ENCODE peak calls at places on chromosomes 11 and 22, in four cellular contexts. R is neuronal stem cell; V is activated naive CD4-positive, alpha-beta T cell treated with anti-CD3 and anti-CD28 coated beads, Interleukin-2, amount 10 ng/mL, durations not matched to agents 7 days and 5 days; Q is dermis blood vessel endothelial cell. K is an unnamed sample.

GRCh38 chr11:2827792-2828191 is 57.8 kb downstream of the CDKN1C start:
- DNase-seq in R (no peak), V (no peak), Q (no peak), K (no peak)

GRCh38 chr11:31870609-31871309 is 59.6 kb upstream of the PAX6 start:
- DNase-seq in Q (peak), V (peak), R (peak), K (no peak)

GRCh38 chr22:20766530-20766929 is 7.4 kb upstream of the SERPIND1 start:
- DNase-seq in V (no peak), Q (no peak), R (no peak), K (no peak)

GRCh38 chr11:858993-859339 is 16.3 kb downstream of the TSPAN4 start:
- DNase-seq in Q (no peak), V (no peak), R (no peak), K (no peak)

GRCh38 chr11:11993814-11994213 is 14.6 kb downstream of the DKK3 start:
- DNase-seq in R (no peak), V (no peak), Q (peak), K (no peak)

GRCh38 chr11:47125083-47125482 is 51.6 kb downstream of the ARFGAP2 start:
- DNase-seq in Q (no peak), V (no peak), R (no peak), K (no peak)

GRCh38 chr11:22433066-22433450 is 94.9 kb downstream of the SLC17A6 start:
- DNase-seq in Q (no peak), R (no peak), V (no peak), K (no peak)

GRCh38 chr11:12247543-12248287 is 129.7 kb upstream of the PARVA start:
- DNase-seq in Q (no peak), V (no peak), R (no peak), K (no peak)

GRCh38 chr22:20970939-20971657 is 4.0 kb downstream of the AIFM3 start:
- DNase-seq in Q (no peak), V (no peak), R (peak), K (no peak)

GRCh38 chr11:66715346-66716085 is 13.5 kb downstream of the SPTBN2 start:
- DNase-seq in R (no peak), V (no peak), Q (no peak), K (no peak)

GRCh38 chr11:69348414-69349235 is 54.7 kb downstream of the MYEOV start:
- DNase-seq in Q (no peak), V (no peak), R (no peak), K (no peak)

GRCh38 chr11:1030556-1030955 is 6.0 kb downstream of the MUC6 start:
- DNase-seq in R (no peak), V (no peak), Q (no peak), K (no peak)

GRCh38 chr22:48492371-48493320 is 1335.0 kb downstream of the BRD1 start:
- DNase-seq in V (peak), R (peak), Q (peak), K (peak)

K was measured in activated effector memory CD4-positive, alpha-beta T cell treated with anti-CD3 and anti-CD28 coated beads, Interleukin-2, amount 50 U/mL, for 16 hours.